ENCODE peak calls at places on chromosomes 5 and 9, in five cellular contexts. F, W, N, R and Y are unnamed samples.

GRCh38 chr9:5949103-5949699 is 58.5 kb downstream of the MLANA start:
- DNase-seq in F (peak; percentile 5), W (peak; percentile 49), N (peak; percentile 13), R (peak; percentile 24), Y (peak; percentile 20)

GRCh38 chr5:176892663-176893062 is 6.5 kb downstream of the HK3 start:
- DNase-seq in F (no peak), W (no peak), N (no peak), R (no peak), Y (no peak)

GRCh38 chr5:134005415-134006118 is 792 bp upstream of the VDAC1 start:
- DNase-seq in F (no peak), W (no peak), N (peak; percentile 23), R (peak; percentile 77), Y (no peak)

GRCh38 chr5:134437340-134438267 is 25.9 kb upstream of the CDKN2AIPNL start:
- DNase-seq in F (peak; percentile 47), W (peak; percentile 82), N (peak; percentile 29), R (peak; percentile 32), Y (no peak)

GRCh38 chr9:31605164-31605563 is 779.3 kb upstream of the ACO1 start:
- DNase-seq in F (no peak), W (no peak), N (no peak), R (no peak), Y (no peak)

GRCh38 chr5:149834246-149834855 is 104.2 kb downstream of the PPARGC1B start:
- DNase-seq in F (peak; percentile 96), W (peak; percentile 89), N (peak; percentile 94), R (peak; percentile 75), Y (peak; percentile 51)

GRCh38 chr9:7597716-7598115 is 201.9 kb downstream of the DMAC1 start:
- DNase-seq in F (no peak), W (no peak), N (no peak), R (no peak), Y (no peak)

GRCh38 chr5:116370886-116371285 is 203.7 kb downstream of the SEMA6A start:
- DNase-seq in F (peak; percentile 67), W (peak; percentile 62), N (peak; percentile 45), R (no peak), Y (no peak)

GRCh38 chr5:21642321-21642720 is 1210.8 kb downstream of the CDH12 start:
- DNase-seq in F (peak; percentile 8), W (no peak), N (no peak), R (no peak), Y (no peak)

GRCh38 chr9:137721479-137721878 is 102.7 kb downstream of the EHMT1 start:
- DNase-seq in F (no peak), W (no peak), N (no peak), R (no peak), Y (no peak)

GRCh38 chr5:63125862-63126261 is 547.2 kb downstream of the LRRC70 start:
- DNase-seq in F (peak; percentile 73), W (peak; percentile 80), N (peak; percentile 71), R (peak; percentile 7), Y (no peak)

GRCh38 chr5:125412561-125413535 is 666.4 kb upstream of the ZNF608 start:
- DNase-seq in F (peak; percentile 85), W (peak; percentile 80), N (peak; percentile 80), R (peak; percentile 94), Y (no peak)

GRCh38 chr5:171575808-171576207 is 156.4 kb downstream of the FGF18 start:
- DNase-seq in F (no peak), W (no peak), N (no peak), R (no peak), Y (no peak)

GRCh38 chr5:93790401-93790800 is 49.0 kb upstream of the POU5F2 start:
- DNase-seq in F (peak; percentile 60), W (peak; percentile 80), N (peak; percentile 34), R (no peak), Y (no peak)

GRCh38 chr9:91451431-91452270 is 28.0 kb upstream of the NFIL3 start:
- DNase-seq in F (no peak), W (peak; percentile 66), N (no peak), R (no peak), Y (no peak)

GRCh38 chr9:88076286-88077070 is 61.8 kb downstream of the SPATA31C2 start:
- DNase-seq in F (peak; percentile 74), W (peak; percentile 77), N (peak; percentile 91), R (peak; percentile 54), Y (no peak)

GRCh38 chr5:159877894-159878448 is 38.3 kb upstream of the ADRA1B start:
- DNase-seq in F (peak; percentile 80), W (peak; percentile 31), N (peak; percentile 71), R (no peak), Y (no peak)

GRCh38 chr5:13218518-13218917 is 726.0 kb downstream of the DNAH5 start:
- DNase-seq in F (no peak), W (no peak), N (no peak), R (no peak), Y (no peak)

GRCh38 chr9:98584059-98584458 is 124.7 kb downstream of the GABBR2 start:
- DNase-seq in F (no peak), W (no peak), N (peak; percentile 5), R (no peak), Y (no peak)

GRCh38 chr5:41794478-41794877 is 75.7 kb downstream of the OXCT1 start:
- DNase-seq in F (peak; percentile 94), W (peak; percentile 95), N (peak; percentile 93), R (no peak), Y (no peak)

GRCh38 chr5:31106259-31106658 is 87.2 kb upstream of the CDH6 start:
- DNase-seq in F (no peak), W (no peak), N (no peak), R (peak; percentile 14), Y (no peak)

GRCh38 chr9:38309324-38310195 is 82.9 kb upstream of the ALDH1B1 start:
- DNase-seq in F (no peak), W (peak; percentile 57), N (peak; percentile 22), R (no peak), Y (no peak)

GRCh38 chr5:1667648-1668140 is 131.9 kb downstream of the MRPL36 start:
- DNase-seq in F (no peak), W (no peak), N (no peak), R (no peak), Y (no peak)

GRCh38 chr5:39411051-39411450 is 13.7 kb downstream of the DAB2 start:
- DNase-seq in F (peak; percentile 79), W (peak; percentile 81), N (peak; percentile 69), R (no peak), Y (no peak)

GRCh38 chr9:88754452-88754851 is 219.5 kb downstream of the NXNL2 start:
- DNase-seq in F (no peak), W (no peak), N (no peak), R (no peak), Y (no peak)

GRCh38 chr9:13480688-13481087 is 201.2 kb upstream of the MPDZ start:
- DNase-seq in F (peak; percentile 12), W (peak; percentile 64), N (peak; percentile 3), R (no peak), Y (no peak)

GRCh38 chr9:75964431-75964830 is 74.0 kb downstream of the PCSK5 start:
- DNase-seq in F (no peak), W (no peak), N (no peak), R (no peak), Y (no peak)

GRCh38 chr5:181243020-181243520 is 636 bp downstream of the RACK1 start:
- DNase-seq in F (no peak), W (no peak), N (no peak), R (no peak), Y (no peak)

GRCh38 chr5:120368923-120369715 is 95.0 kb upstream of the PRR16 start:
- DNase-seq in F (no peak), W (no peak), N (no peak), R (no peak), Y (peak; percentile 31)

GRCh38 chr9:1042466-1042865 is 7.7 kb upstream of the DMRT2 start:
- DNase-seq in F (no peak), W (no peak), N (peak; percentile 23), R (peak; percentile 41), Y (no peak)

GRCh38 chr9:136078498-136079011 is 16.5 kb downstream of the NACC2 start:
- DNase-seq in F (no peak), W (no peak), N (no peak), R (no peak), Y (no peak)

GRCh38 chr5:9869616-9870288 is 239.6 kb upstream of the TAS2R1 start:
- DNase-seq in F (peak; percentile 47), W (peak; percentile 77), N (peak; percentile 26), R (no peak), Y (no peak)

GRCh38 chr5:9863486-9863885 is 233.3 kb upstream of the TAS2R1 start:
- DNase-seq in F (no peak), W (no peak), N (no peak), R (no peak), Y (no peak)

GRCh38 chr5:9864791-9865190 is 234.6 kb upstream of the TAS2R1 start:
- DNase-seq in F (no peak), W (no peak), N (no peak), R (no peak), Y (no peak)

GRCh38 chr5:9861664-9862256 is 231.6 kb upstream of the TAS2R1 start:
- DNase-seq in F (no peak), W (peak; percentile 37), N (no peak), R (no peak), Y (no peak)

DNA sequence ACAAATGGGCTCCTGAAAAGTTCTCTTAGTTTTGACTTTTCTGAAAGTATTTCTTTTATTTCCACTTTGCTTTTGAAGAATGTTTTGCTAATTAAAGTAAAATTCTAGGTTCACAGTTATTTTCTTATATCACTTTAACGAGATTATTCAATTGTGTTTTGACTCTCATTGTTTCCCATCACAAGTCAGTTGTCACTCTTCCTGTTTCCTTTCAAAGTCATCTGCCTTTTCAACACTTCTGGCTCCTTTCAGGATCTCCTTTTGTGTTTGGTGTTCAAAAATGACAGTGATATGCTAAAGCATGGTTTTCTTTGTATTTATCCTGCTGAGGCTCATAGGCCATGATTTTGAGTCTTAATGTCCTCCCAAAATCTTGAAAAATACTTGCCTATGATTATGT is 235.4 kb upstream of the TAS2R1 start:
- DNase-seq in F (no peak), W (no peak), N (no peak), R (no peak), Y (no peak)
- H3K4me3 ChIP-seq in F (no peak overlapping the region), W (no peak overlapping the region), N (no peak overlapping the region), R (no peak overlapping the region), Y (no peak overlapping the region)

GRCh38 chr5:28710360-28710759 is 1672.0 kb upstream of the CDH9 start:
- DNase-seq in F (no peak), W (no peak), N (no peak), R (no peak), Y (no peak)
- TF ChIP-seq CTCF in F (no peak), W (no peak), N (no peak), R (no peak), Y (no peak)

GRCh38 chr9:99724640-99725039 is 97.0 kb upstream of the NR4A3 start:
- DNase-seq in F (no peak), W (no peak), N (no peak), R (no peak), Y (no peak)

GRCh38 chr9:99725852-99726251 is 95.8 kb upstream of the NR4A3 start:
- DNase-seq in F (no peak), W (no peak), N (no peak), R (no peak), Y (no peak)

GRCh38 chr9:99722852-99723251 is 98.8 kb upstream of the NR4A3 start:
- DNase-seq in F (no peak), W (no peak), N (no peak), R (no peak), Y (peak; percentile 10)

GRCh38 chr9:99721898-99722297 is 99.8 kb upstream of the NR4A3 start:
- DNase-seq in F (no peak), W (no peak), N (no peak), R (no peak), Y (no peak)

GRCh38 chr9:99720455-99721050 is 101.1 kb upstream of the NR4A3 start:
- DNase-seq in F (peak; percentile 1), W (peak; percentile 47), N (peak; percentile 7), R (no peak), Y (peak; percentile 40)
- H3K4me3 ChIP-seq in F (no peak overlapping the region), W (peak overlapping the region; percentile 8), N (no peak overlapping the region), R (no peak overlapping the region), Y (peak overlapping the region; percentile 50)

GRCh38 chr9:70110194-70111041 is 66.8 kb downstream of the MAMDC2 start:
- DNase-seq in F (no peak), W (peak; percentile 50), N (no peak), R (peak; percentile 52), Y (no peak)
- TF ChIP-seq CTCF in F (no peak), W (no peak), N (no peak), R (no peak), Y (no peak)